ENCODE peak calls at places on chromosomes 6 and 20, in ten cellular contexts. H is GM12864, I is IMR-90, X is DND-41, Q is neural crest cell, J is AG04449, A is epithelial cell of esophagus, R is tibial nerve, W is prostate gland, P is HFF-Myc. V is an unnamed sample.

GRCh38 chr6:111555041-111555440 is 50.6 kb downstream of the TRAF3IP2 start:
- DNase-seq in H (no peak), I (peak; percentile 43), X (no peak), Q (no peak), J (peak; percentile 55), A (no peak), R (peak; percentile 62), W (no peak), P (no peak), V (no peak)

GRCh38 chr6:11002176-11002575 is 41.9 kb downstream of the ELOVL2 start:
- DNase-seq in H (no peak), I (no peak), X (no peak), Q (no peak), J (no peak), A (no peak), R (no peak), W (no peak), P (no peak), V (no peak)

GRCh38 chr20:47117789-47118188 is 223.1 kb downstream of the EYA2 start:
- DNase-seq in H (no peak), I (peak; percentile 65), X (no peak), Q (no peak), J (no peak), A (no peak), R (no peak), W (peak; percentile 80), P (no peak), V (no peak)

GRCh38 chr6:1613631-1614447 is 4.1 kb downstream of the FOXC1 start:
- DNase-seq in H (no peak), I (peak; percentile 47), X (no peak), Q (no peak), J (no peak), A (peak; percentile 52), R (no peak), W (no peak), P (no peak), V (no peak)

GRCh38 chr20:35886537-35886936 is 67.8 kb downstream of the SCAND1 start:
- DNase-seq in H (no peak), I (no peak), X (no peak), Q (no peak), J (no peak), A (no peak), R (no peak), W (no peak), P (no peak), V (no peak)

GRCh38 chr20:54179946-54180345 is 6.2 kb upstream of the CYP24A1 start:
- DNase-seq in H (no peak), I (no peak), X (no peak), Q (no peak), J (no peak), A (peak; percentile 93), R (no peak), W (no peak), P (no peak), V (no peak)

GRCh38 chr6:89117285-89118108 is at the start of gene SRSF12:
- DNase-seq in H (no peak), I (peak; percentile 19), X (no peak), Q (peak; percentile 62), J (no peak), A (peak; percentile 38), R (no peak), W (peak; percentile 19), P (no peak), V (peak; percentile 84)

GRCh38 chr6:132132911-132133639 is 181.9 kb upstream of the CCN2 start:
- DNase-seq in H (no peak), I (peak; percentile 85), X (no peak), Q (no peak), J (no peak), A (peak; percentile 85), R (no peak), W (no peak), P (no peak), V (no peak)

GRCh38 chr6:28218312-28219248 is 6.5 kb upstream of the ZSCAN9 start:
- DNase-seq in H (no peak), I (peak; percentile 61), X (no peak), Q (peak; percentile 15), J (no peak), A (peak; percentile 47), R (peak; percentile 55), W (peak; percentile 55), P (no peak), V (peak; percentile 84)

GRCh38 chr6:110628330-110628729 is 151.9 kb upstream of the SLC22A16 start:
- DNase-seq in H (no peak), I (peak; percentile 91), X (no peak), Q (no peak), J (peak; percentile 29), A (peak; percentile 71), R (no peak), W (no peak), P (peak; percentile 9), V (no peak)

GRCh38 chr6:14542670-14543366 is 425.2 kb downstream of the CD83 start:
- DNase-seq in H (no peak), I (peak; percentile 96), X (peak; percentile 10), Q (no peak), J (no peak), A (peak; percentile 79), R (no peak), W (no peak), P (peak; percentile 37), V (peak; percentile 53)

GRCh38 chr20:51318058-51318960 is 224.2 kb downstream of the NFATC2 start:
- DNase-seq in H (no peak), I (no peak), X (peak; percentile 30), Q (peak; percentile 82), J (no peak), A (no peak), R (no peak), W (no peak), P (no peak), V (peak; percentile 28)

GRCh38 chr20:19758888-19759331 is 852 bp downstream of the RIN2 start:
- DNase-seq in H (no peak), I (no peak), X (no peak), Q (peak; percentile 52), J (no peak), A (peak; percentile 48), R (peak; percentile 46), W (peak; percentile 66), P (no peak), V (no peak)

GRCh38 chr20:63044605-63045004 is 37.8 kb upstream of the BHLHE23 start:
- DNase-seq in H (no peak), I (no peak), X (no peak), Q (no peak), J (no peak), A (no peak), R (no peak), W (no peak), P (no peak), V (no peak)

GRCh38 chr6:44800171-44800671 is 412.7 kb downstream of the CDC5L start:
- DNase-seq in H (no peak), I (peak; percentile 65), X (no peak), Q (no peak), J (peak; percentile 62), A (peak; percentile 51), R (peak; percentile 29), W (peak; percentile 68), P (no peak), V (no peak)

GRCh38 chr20:33566781-33567603 is 77.1 kb downstream of the CBFA2T2 start:
- DNase-seq in H (no peak), I (no peak), X (no peak), Q (no peak), J (no peak), A (no peak), R (no peak), W (no peak), P (no peak), V (no peak)

GRCh38 chr20:290081-290831 is at the start of gene C20orf96:
- DNase-seq in H (peak; percentile 86), I (peak; percentile 92), X (peak; percentile 92), Q (peak; percentile 86), J (no peak), A (peak; percentile 88), R (peak; percentile 90), W (peak; percentile 87), P (peak; percentile 85), V (peak; percentile 98)
- TF ChIP-seq CTCF in H (peak; percentile 51), I (peak; percentile 51), X (peak; percentile 40), Q (peak; percentile 58), J (peak; percentile 55), A (peak; percentile 57), R (peak; percentile 43), W (peak; percentile 31), P (peak; percentile 48), V (peak; percentile 28)

GRCh38 chr6:109008951-109009760 is 85.5 kb downstream of the SESN1 start:
- DNase-seq in H (peak; percentile 27), I (peak; percentile 82), X (peak; percentile 86), Q (peak; percentile 78), J (no peak), A (peak; percentile 96), R (peak; percentile 94), W (peak; percentile 94), P (peak; percentile 22), V (peak; percentile 84)
- TF ChIP-seq CTCF in H (no peak), I (no peak), X (no peak), Q (peak; percentile 46), J (no peak), A (peak; percentile 11), R (peak; percentile 23), W (peak; percentile 81), P (no peak), V (no peak)

DNA sequence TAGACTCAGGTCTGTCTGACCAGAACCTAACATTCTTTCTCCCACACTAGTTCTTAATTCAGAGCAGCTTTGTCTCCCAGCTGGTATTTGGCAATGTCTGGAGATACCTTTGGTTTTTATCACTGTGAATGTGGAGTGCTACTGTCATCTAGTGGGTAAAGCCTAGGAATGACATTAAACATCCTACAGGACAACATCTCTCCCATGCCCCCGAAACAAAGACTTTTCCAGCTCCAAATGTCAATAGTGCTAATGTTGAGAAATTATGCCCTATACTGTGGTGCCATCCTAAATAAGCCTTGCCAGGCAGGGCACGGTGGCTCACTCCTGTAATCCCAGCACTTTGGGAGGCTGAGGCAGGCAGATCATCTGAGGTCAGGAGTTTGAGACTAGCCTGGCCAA is 4.2 kb upstream of the TTPAL start:
- DNase-seq in H (no peak), I (peak; percentile 44), X (no peak), Q (no peak), J (no peak), A (peak; percentile 46), R (no peak), W (no peak), P (no peak), V (no peak)
- TF ChIP-seq CTCF in H (peak; percentile 36), I (peak; percentile 57), X (peak; percentile 43), Q (peak; percentile 48), J (peak; percentile 51), A (peak; percentile 61), R (no peak), W (peak; percentile 45), P (peak; percentile 46), V (no peak)

DNA sequence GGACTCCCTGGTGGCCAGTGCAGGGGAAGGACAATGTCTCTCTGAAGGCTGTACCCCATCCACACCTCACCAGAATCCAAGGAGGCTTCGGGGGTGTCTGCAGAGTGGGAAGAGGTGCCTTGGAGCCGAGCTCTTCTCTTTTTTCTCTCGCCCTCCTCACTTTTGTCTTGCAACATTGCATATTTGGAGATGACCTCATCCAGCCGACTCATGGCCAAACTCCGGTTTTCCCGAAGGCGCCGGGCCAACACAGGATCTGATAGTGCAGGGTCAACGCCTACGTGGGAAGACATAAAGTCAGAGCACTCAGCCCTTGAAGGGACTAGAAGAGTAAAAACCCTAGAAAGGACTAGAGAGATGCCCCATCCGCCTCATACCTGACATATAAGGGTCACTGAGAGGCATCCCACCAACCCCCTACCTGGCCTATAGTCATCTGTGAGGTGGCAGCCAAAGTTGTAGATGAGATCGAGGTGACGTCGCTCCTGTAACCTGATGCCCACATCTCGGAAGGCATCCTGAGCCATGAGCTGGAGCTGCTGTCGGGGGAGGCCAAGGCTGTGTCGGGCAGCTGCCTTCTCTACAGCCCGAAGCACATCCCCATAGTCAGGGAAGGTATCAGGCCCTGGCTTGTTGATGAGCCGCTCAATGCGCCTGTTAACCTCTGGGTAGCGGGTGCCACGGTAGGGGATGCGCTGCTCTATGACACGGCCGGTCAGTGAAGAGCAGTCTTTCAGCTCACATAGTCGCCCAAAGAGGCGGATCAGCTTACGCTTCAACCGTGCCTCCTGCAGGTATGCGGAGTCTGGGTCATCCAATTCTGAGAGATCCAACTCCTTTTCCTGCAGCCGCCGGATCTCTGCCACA is 3.0 kb upstream of the ZBTB22 start:
- DNase-seq in H (no peak), I (peak; percentile 96), X (no peak), Q (no peak), J (peak; percentile 70), A (peak; percentile 92), R (peak; percentile 76), W (no peak), P (peak; percentile 67), V (no peak)
- TF ChIP-seq CTCF in H (no peak), I (no peak), X (no peak), Q (no peak), J (no peak), A (no peak), R (no peak), W (no peak), P (no peak), V (no peak)

V was measured in GM10248.